ENCODE peak calls at places on chromosomes 5 and 9, in five cellular contexts. Q, P, J, T and O are unnamed samples. For H3K4me1, the result is how much of the 10 kb centered on the place peaks cover.

GRCh38 chr9:83623634-83623991 is 670 bp downstream of the IDNK start:
- DNase-seq in T (no peak), P (no peak), Q (no peak), J (no peak), O (no peak)

GRCh38 chr9:14136646-14137370 is 177.1 kb downstream of the NFIB start:
- DNase-seq in T (no peak), P (no peak), J (no peak), Q (no peak), O (no peak)

GRCh38 chr5:85030685-85031084 is 646.0 kb upstream of the EDIL3 start:
- DNase-seq in J (no peak), P (no peak), T (no peak), Q (no peak), O (no peak)

GRCh38 chr9:14097215-14097614 is 216.7 kb downstream of the NFIB start:
- DNase-seq in J (no peak), T (no peak), P (peak), Q (no peak), O (no peak)

GRCh38 chr5:322942-323879 is 1.7 kb downstream of the AHRR start:
- DNase-seq in T (no peak), P (peak), Q (peak), J (no peak), O (no peak)

GRCh38 chr9:120110520-120110919 is 469.4 kb downstream of the CDK5RAP2 start:
- DNase-seq in P (no peak), Q (no peak), J (peak), T (no peak), O (no peak)

GRCh38 chr9:89178162-89179120 is at the start of gene SHC3:
- DNase-seq in T (peak), P (peak), J (no peak), Q (peak), O (no peak)

GRCh38 chr9:112061152-112061740 is 113.9 kb downstream of the SUSD1 start:
- DNase-seq in J (no peak), Q (no peak), P (peak), T (peak), O (peak)

GRCh38 chr5:107556575-107556974 is 114.2 kb downstream of the EFNA5 start:
- DNase-seq in Q (no peak), P (no peak), T (no peak), J (no peak), O (no peak)

GRCh38 chr5:135038829-135039525 is 4.9 kb upstream of the PITX1 start:
- DNase-seq in T (no peak), J (no peak), Q (no peak), P (no peak), O (no peak)

GRCh38 chr9:75903785-75904360 is 13.4 kb downstream of the PCSK5 start:
- DNase-seq in J (no peak), P (peak), T (peak), Q (no peak), O (no peak)

GRCh38 chr9:137165250-137165836 is 4.5 kb downstream of the LRRC26 start:
- DNase-seq in T (no peak), P (no peak), J (no peak), Q (peak), O (no peak)

GRCh38 chr5:158642852-158643251 is 456.9 kb downstream of the EBF1 start:
- DNase-seq in Q (no peak), T (no peak), J (no peak), P (no peak), O (no peak)

GRCh38 chr5:104184264-104184663 is 621.7 kb upstream of the NUDT12 start:
- DNase-seq in Q (no peak), J (no peak), P (no peak), T (no peak), O (no peak)

GRCh38 chr5:544675-545330 is 20.6 kb upstream of the SLC9A3 start:
- DNase-seq in T (no peak), Q (no peak), J (no peak), P (no peak), O (no peak)

GRCh38 chr5:107557051-107557658 is 113.6 kb downstream of the EFNA5 start:
- DNase-seq in J (peak), P (no peak), T (no peak), Q (no peak), O (no peak)

GRCh38 chr9:93134018-93134739 is at the start of gene NINJ1:
- DNase-seq in P (peak), T (peak), Q (peak), J (peak), O (peak)

GRCh38 chr9:93134740-93135444 is 841 bp upstream of the NINJ1 start:
- DNase-seq in P (peak), T (no peak), J (no peak), Q (no peak), O (no peak)

GRCh38 chr9:93132946-93133640 is 958 bp downstream of the NINJ1 start:
- DNase-seq in Q (peak), J (peak), P (no peak), T (peak), O (no peak)

GRCh38 chr9:93132287-93132927 is 1.6 kb downstream of the NINJ1 start:
- DNase-seq in J (peak), P (no peak), Q (peak), T (peak), O (peak)

GRCh38 chr9:93133641-93134017 is 422 bp downstream of the NINJ1 start:
- DNase-seq in Q (peak), T (peak), J (peak), P (peak), O (peak)
- TF ChIP-seq POLR2A in Q (no peak), T (peak), J (no peak), P (peak), O (no peak)

GRCh38 chr9:714675-715074 is 126.8 kb upstream of the DMRT1 start:
- DNase-seq in P (no peak), J (no peak), T (no peak), Q (no peak), O (no peak)
- H3K4me1 ChIP-seq in P (under half), J (under half), T (under half), Q (under half), O (under half)

GRCh38 chr5:52774005-52774410 is 13.7 kb upstream of the ITGA1 start:
- DNase-seq in T (no peak), J (no peak), P (no peak), Q (no peak), O (no peak)
- TF ChIP-seq POLR2A in T (no peak), J (no peak), P (no peak), Q (no peak), O (no peak)

GRCh38 chr9:131015112-131015511 is 6.1 kb downstream of the LAMC3 start:
- DNase-seq in J (no peak), T (no peak), P (no peak), Q (no peak), O (no peak)
- H3K4me1 ChIP-seq in J (under half), T (under half), P (under half), Q (under half), O (under half)

DNA sequence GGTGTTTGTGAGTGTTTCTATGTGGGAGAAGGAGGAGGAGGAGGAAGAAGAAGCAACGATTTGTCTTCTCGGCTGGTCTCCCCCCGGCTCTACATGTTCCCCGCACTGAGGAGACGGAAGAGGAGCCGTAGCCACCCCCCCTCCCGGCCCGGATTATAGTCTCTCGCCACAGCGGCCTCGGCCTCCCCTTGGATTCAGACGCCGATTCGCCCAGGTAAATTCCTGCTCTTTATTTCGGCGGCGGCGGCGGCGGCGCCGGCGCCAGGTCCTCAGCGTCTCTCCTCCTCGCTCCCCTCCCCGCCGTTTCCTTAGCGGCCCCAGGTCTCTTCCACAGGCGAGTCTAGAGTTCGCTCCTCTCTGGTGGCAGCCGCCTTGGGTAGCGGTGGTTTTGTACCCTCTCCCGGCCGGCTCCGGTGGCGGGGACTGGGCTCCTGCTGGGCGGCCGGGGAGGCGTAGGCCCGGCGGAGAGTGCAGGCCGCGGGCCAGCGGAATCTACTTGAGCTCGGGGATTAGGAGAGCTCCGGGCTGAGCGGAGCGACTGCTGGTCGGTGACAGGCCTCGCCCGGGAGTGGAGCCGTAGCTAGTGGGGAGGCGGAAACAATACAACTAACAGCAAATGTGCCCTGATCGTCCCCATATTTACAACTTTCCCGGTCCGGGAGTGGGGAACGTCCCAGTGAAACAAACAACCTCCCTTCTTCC is 547 bp downstream of the NIPBL start:
- DNase-seq in Q (peak), J (peak), P (peak), T (peak), O (peak)
- TF ChIP-seq POLR2A in Q (no peak), J (no peak), P (no peak), T (peak), O (no peak)

GRCh38 chr9:93301911-93302525 is 118.1 kb downstream of the WNK2 start:
- DNase-seq in P (no peak), Q (no peak), T (peak), J (no peak), O (no peak)
- H3K4me1 ChIP-seq in P (under half), Q (under half), T (under half), J (under half), O (half or more)